ENCODE peak calls at places on chromosomes 1 and 21, in nine cellular contexts. A, L, Y, F, G, N, C, U and M are unnamed samples.

GRCh38 chr1:113185463-113186104 is 112.6 kb downstream of the LRIG2 start:
- DNase-seq in N (no peak), F (no peak), Y (no peak), L (no peak), C (no peak), A (no peak), U (no peak), G (no peak), M (no peak)

GRCh38 chr1:206684478-206685255 is at the start of gene MAPKAPK2:
- DNase-seq in Y (peak; percentile 73), C (peak; percentile 78), G (peak; percentile 34), L (peak; percentile 98), N (peak; percentile 60), F (peak; percentile 51), A (peak; percentile 45), U (peak; percentile 94), M (peak; percentile 62)

GRCh38 chr1:209900734-209901133 is 37.3 kb upstream of the SYT14 start:
- DNase-seq in Y (no peak), N (peak; percentile 71), G (no peak), F (no peak), C (no peak), L (peak; percentile 72), U (no peak), A (no peak), M (no peak)

GRCh38 chr21:38460171-38460742 is 38.0 kb downstream of the ERG start:
- DNase-seq in L (peak; percentile 77), F (no peak), A (no peak), G (no peak), Y (no peak), U (no peak), C (no peak), N (peak; percentile 46), M (no peak)

GRCh38 chr1:82162526-82163420 is 362.0 kb downstream of the ADGRL2 start:
- DNase-seq in L (no peak), U (no peak), F (no peak), Y (no peak), C (no peak), N (no peak), G (no peak), A (no peak), M (peak; percentile 49)

GRCh38 chr1:117606608-117607261 is 887 bp downstream of the TENT5C start:
- DNase-seq in G (no peak), A (no peak), L (peak; percentile 19), C (peak; percentile 19), U (peak; percentile 74), F (peak; percentile 37), N (peak; percentile 16), Y (peak; percentile 51), M (no peak)

GRCh38 chr1:16612332-16613172 is 812 bp downstream of the NBPF1 start:
- DNase-seq in C (no peak), U (peak; percentile 94), N (peak; percentile 92), Y (peak; percentile 27), A (no peak), F (no peak), L (peak; percentile 93), G (no peak), M (peak; percentile 95)

GRCh38 chr1:152879559-152880198 is 1.6 kb downstream of the SMCP start:
- DNase-seq in N (no peak), Y (no peak), U (no peak), G (no peak), F (no peak), L (no peak), A (no peak), C (no peak), M (no peak)

GRCh38 chr1:234090212-234091064 is 186.0 kb downstream of the SLC35F3 start:
- DNase-seq in Y (no peak), U (no peak), L (no peak), C (no peak), N (no peak), F (no peak), G (no peak), A (no peak), M (no peak)

GRCh38 chr1:33466159-33466558 is 6.3 kb upstream of the ZSCAN20 start:
- DNase-seq in U (no peak), F (no peak), N (no peak), C (no peak), A (no peak), G (no peak), L (no peak), Y (no peak), M (no peak)

GRCh38 chr1:200488375-200489165 is 78.7 kb upstream of the ZNF281 start:
- DNase-seq in U (peak; percentile 85), C (no peak), A (peak; percentile 74), G (no peak), N (peak; percentile 87), F (no peak), L (peak; percentile 83), Y (peak; percentile 20), M (peak; percentile 68)

GRCh38 chr1:11526071-11526895 is 47.3 kb downstream of the DISP3 start:
- DNase-seq in G (no peak), C (no peak), A (no peak), Y (no peak), N (no peak), F (no peak), U (no peak), L (no peak), M (no peak)

GRCh38 chr21:40043423-40043822 is 176.2 kb downstream of the PCP4 start:
- DNase-seq in A (no peak), Y (no peak), F (no peak), G (no peak), C (no peak), N (no peak), U (no peak), L (no peak), M (no peak)

GRCh38 chr21:19286901-19287300 is 883.3 kb upstream of the TMPRSS15 start:
- DNase-seq in F (no peak), L (no peak), U (no peak), C (no peak), N (no peak), Y (no peak), A (no peak), G (no peak), M (no peak)

GRCh38 chr1:21916447-21917240 is 20.5 kb downstream of the HSPG2 start:
- DNase-seq in F (no peak), L (no peak), G (no peak), U (no peak), A (no peak), N (no peak), Y (no peak), C (no peak), M (no peak)

GRCh38 chr21:15534450-15534886 is 195.3 kb upstream of the USP25 start:
- DNase-seq in U (no peak), C (no peak), A (no peak), Y (no peak), N (no peak), G (no peak), F (no peak), L (no peak), M (no peak)

GRCh38 chr1:26302733-26303405 is 3.6 kb downstream of the UBXN11 start:
- DNase-seq in U (no peak), A (no peak), F (no peak), Y (no peak), N (peak; percentile 51), L (peak; percentile 49), G (no peak), C (no peak), M (peak; percentile 62)

GRCh38 chr1:161092621-161093028 is 3.3 kb upstream of the NECTIN4 start:
- DNase-seq in A (no peak), F (no peak), G (no peak), C (no peak), L (no peak), N (no peak), Y (peak; percentile 40), U (no peak), M (no peak)

GRCh38 chr1:99957818-99958217 is 12.0 kb upstream of the SLC35A3 start:
- DNase-seq in Y (no peak), N (no peak), A (no peak), U (no peak), G (no peak), C (no peak), F (no peak), L (no peak), M (no peak)

GRCh38 chr1:232476538-232476950 is 153.4 kb downstream of the SIPA1L2 start:
- DNase-seq in A (no peak), C (no peak), Y (no peak), L (no peak), U (no peak), F (no peak), N (peak; percentile 51), G (no peak), M (peak; percentile 73)